ENCODE peak calls at places on chromosomes 7 and 10, in four cellular contexts. One of them, this sample, is unnamed.

GRCh38 chr10:60138026-60138425 is 231.7 kb upstream of the CCDC6 start:
- DNase-seq in esophagus squamous epithelium: no peak
- DNase-seq in fibroblast of lung: no peak
- DNase-seq in MM.1S: no peak
- DNase-seq in this sample: no peak

GRCh38 chr10:74165530-74165901 is 14.5 kb downstream of the ADK start:
- DNase-seq in esophagus squamous epithelium: no peak
- DNase-seq in MM.1S: no peak
- DNase-seq in fibroblast of lung: peak; percentile 33
- DNase-seq in this sample: peak; percentile 35

GRCh38 chr10:117617664-117618063 is 75.1 kb downstream of the EMX2 start:
- DNase-seq in esophagus squamous epithelium: no peak
- DNase-seq in fibroblast of lung: no peak
- DNase-seq in MM.1S: no peak
- DNase-seq in this sample: no peak

GRCh38 chr10:69130251-69130650 is 6.3 kb downstream of the VPS26A start:
- DNase-seq in fibroblast of lung: peak; percentile 48
- DNase-seq in MM.1S: no peak
- DNase-seq in esophagus squamous epithelium: no peak
- DNase-seq in this sample: no peak

GRCh38 chr7:104848386-104848990 is 165.5 kb upstream of the KMT2E start:
- DNase-seq in fibroblast of lung: peak; percentile 17
- DNase-seq in MM.1S: peak; percentile 31
- DNase-seq in esophagus squamous epithelium: no peak
- DNase-seq in this sample: peak; percentile 42

GRCh38 chr10:79475877-79476276 is 30.5 kb upstream of the ZCCHC24 start:
- DNase-seq in esophagus squamous epithelium: no peak
- DNase-seq in MM.1S: no peak
- DNase-seq in fibroblast of lung: no peak
- DNase-seq in this sample: peak; percentile 57

GRCh38 chr7:24820730-24821044 is 63.4 kb upstream of the GSDME start:
- DNase-seq in MM.1S: no peak
- DNase-seq in esophagus squamous epithelium: no peak
- DNase-seq in fibroblast of lung: no peak
- DNase-seq in this sample: no peak

GRCh38 chr7:122532406-122533269 is 166.3 kb downstream of the RNF133 start:
- DNase-seq in fibroblast of lung: no peak
- DNase-seq in esophagus squamous epithelium: no peak
- DNase-seq in MM.1S: peak; percentile 61
- DNase-seq in this sample: peak; percentile 13

GRCh38 chr7:74502216-74502891 is 48.6 kb downstream of the GTF2IRD1 start:
- DNase-seq in MM.1S: no peak
- DNase-seq in fibroblast of lung: peak; percentile 50
- DNase-seq in esophagus squamous epithelium: no peak
- DNase-seq in this sample: peak; percentile 45

GRCh38 chr7:90727412-90727811 is 131.3 kb downstream of the CDK14 start:
- DNase-seq in fibroblast of lung: no peak
- DNase-seq in MM.1S: no peak
- DNase-seq in esophagus squamous epithelium: no peak
- DNase-seq in this sample: no peak

GRCh38 chr10:117298219-117298618 is 57.3 kb downstream of the SLC18A2 start:
- DNase-seq in fibroblast of lung: no peak
- DNase-seq in esophagus squamous epithelium: no peak
- DNase-seq in MM.1S: no peak
- DNase-seq in this sample: no peak

GRCh38 chr10:24132741-24133140 is 76.2 kb upstream of the KIAA1217 start:
- DNase-seq in fibroblast of lung: peak; percentile 46
- DNase-seq in MM.1S: no peak
- DNase-seq in esophagus squamous epithelium: no peak
- DNase-seq in this sample: peak; percentile 60

GRCh38 chr7:92735707-92736106 is 100.7 kb downstream of the CDK6 start:
- DNase-seq in esophagus squamous epithelium: no peak
- DNase-seq in fibroblast of lung: peak; percentile 83
- DNase-seq in MM.1S: no peak
- DNase-seq in this sample: no peak

GRCh38 chr7:139576179-139576973 is 52.9 kb downstream of the CLEC2L start:
- DNase-seq in fibroblast of lung: no peak
- DNase-seq in MM.1S: no peak
- DNase-seq in esophagus squamous epithelium: no peak
- DNase-seq in this sample: no peak

GRCh38 chr7:107469836-107470416 is at the start of gene GPR22:
- DNase-seq in esophagus squamous epithelium: no peak
- DNase-seq in fibroblast of lung: no peak
- DNase-seq in MM.1S: no peak
- DNase-seq in this sample: no peak

GRCh38 chr10:102537367-102537766 is 33.6 kb downstream of the SUFU start:
- DNase-seq in esophagus squamous epithelium: no peak
- DNase-seq in fibroblast of lung: no peak
- DNase-seq in MM.1S: no peak
- DNase-seq in this sample: no peak

GRCh38 chr7:98856021-98856422 is 13.8 kb downstream of the TMEM130 start:
- DNase-seq in fibroblast of lung: peak; percentile 56
- DNase-seq in esophagus squamous epithelium: no peak
- DNase-seq in MM.1S: no peak
- DNase-seq in this sample: peak; percentile 36

GRCh38 chr7:114973147-114973546 is 51.3 kb downstream of the MDFIC start:
- DNase-seq in MM.1S: no peak
- DNase-seq in fibroblast of lung: peak; percentile 66
- DNase-seq in esophagus squamous epithelium: no peak
- DNase-seq in this sample: no peak

GRCh38 chr10:71383972-71384687 is 12.6 kb upstream of the CDH23 start:
- DNase-seq in MM.1S: peak; percentile 50
- DNase-seq in esophagus squamous epithelium: no peak
- DNase-seq in fibroblast of lung: peak; percentile 10
- DNase-seq in this sample: peak; percentile 52

GRCh38 chr7:128697301-128697905 is 25.3 kb downstream of the GARIN1A start:
- DNase-seq in fibroblast of lung: peak; percentile 73
- DNase-seq in esophagus squamous epithelium: peak; percentile 17
- DNase-seq in MM.1S: no peak
- DNase-seq in this sample: peak; percentile 75

GRCh38 chr7:135980665-135981180 is 3.6 kb upstream of the MTPN start:
- DNase-seq in esophagus squamous epithelium: peak; percentile 14
- DNase-seq in fibroblast of lung: peak; percentile 85
- DNase-seq in MM.1S: peak; percentile 97
- DNase-seq in this sample: peak; percentile 80

GRCh38 chr10:42962120-42962901 is 114.6 kb upstream of the RET start:
- DNase-seq in MM.1S: no peak
- DNase-seq in esophagus squamous epithelium: no peak
- DNase-seq in fibroblast of lung: no peak
- DNase-seq in this sample: no peak

GRCh38 chr10:13613519-13613918 is 26.8 kb downstream of the PRPF18 start:
- DNase-seq in fibroblast of lung: peak; percentile 53
- DNase-seq in MM.1S: no peak
- DNase-seq in esophagus squamous epithelium: no peak
- DNase-seq in this sample: peak; percentile 44
- TF ChIP-seq CTCF in fibroblast of lung: peak; percentile 60
- TF ChIP-seq CTCF in MM.1S: no peak
- TF ChIP-seq CTCF in esophagus squamous epithelium: no peak
- TF ChIP-seq CTCF in this sample: peak; percentile 42

GRCh38 chr7:142961973-142962913 is at the start of gene KEL:
- DNase-seq in MM.1S: no peak
- DNase-seq in esophagus squamous epithelium: no peak
- DNase-seq in fibroblast of lung: no peak
- DNase-seq in this sample: no peak
- H3K4me3 ChIP-seq in MM.1S: no peak within 1 kb of the TSS
- H3K4me3 ChIP-seq in esophagus squamous epithelium: no peak within 1 kb of the TSS
- H3K4me3 ChIP-seq in fibroblast of lung: no peak within 1 kb of the TSS
- H3K4me3 ChIP-seq in this sample: no peak within 1 kb of the TSS

DNA sequence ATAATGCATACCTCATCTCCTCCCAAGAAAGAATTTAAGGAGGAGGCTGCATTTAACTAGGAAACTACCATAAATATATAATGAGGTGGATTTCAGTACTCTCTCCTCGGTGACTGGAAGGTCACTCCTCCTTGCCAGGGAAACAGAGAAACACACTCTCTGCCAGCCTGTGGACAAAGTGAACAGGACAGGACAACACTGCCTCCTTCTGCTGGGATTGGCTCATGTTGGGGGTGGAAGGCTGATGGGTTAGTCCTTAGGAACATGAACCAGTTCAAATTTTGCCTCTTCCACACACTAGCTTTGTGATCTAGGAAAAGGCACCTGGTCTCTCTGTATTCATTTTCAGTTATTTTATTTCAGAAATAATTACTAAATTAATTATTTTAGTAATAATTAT is 50.6 kb upstream of the STEAP4 start:
- DNase-seq in esophagus squamous epithelium: no peak
- DNase-seq in fibroblast of lung: peak; percentile 11
- DNase-seq in MM.1S: no peak
- DNase-seq in this sample: peak; percentile 77
- TF ChIP-seq CTCF in esophagus squamous epithelium: no peak
- TF ChIP-seq CTCF in fibroblast of lung: peak; percentile 15
- TF ChIP-seq CTCF in MM.1S: no peak
- TF ChIP-seq CTCF in this sample: peak; percentile 62

DNA sequence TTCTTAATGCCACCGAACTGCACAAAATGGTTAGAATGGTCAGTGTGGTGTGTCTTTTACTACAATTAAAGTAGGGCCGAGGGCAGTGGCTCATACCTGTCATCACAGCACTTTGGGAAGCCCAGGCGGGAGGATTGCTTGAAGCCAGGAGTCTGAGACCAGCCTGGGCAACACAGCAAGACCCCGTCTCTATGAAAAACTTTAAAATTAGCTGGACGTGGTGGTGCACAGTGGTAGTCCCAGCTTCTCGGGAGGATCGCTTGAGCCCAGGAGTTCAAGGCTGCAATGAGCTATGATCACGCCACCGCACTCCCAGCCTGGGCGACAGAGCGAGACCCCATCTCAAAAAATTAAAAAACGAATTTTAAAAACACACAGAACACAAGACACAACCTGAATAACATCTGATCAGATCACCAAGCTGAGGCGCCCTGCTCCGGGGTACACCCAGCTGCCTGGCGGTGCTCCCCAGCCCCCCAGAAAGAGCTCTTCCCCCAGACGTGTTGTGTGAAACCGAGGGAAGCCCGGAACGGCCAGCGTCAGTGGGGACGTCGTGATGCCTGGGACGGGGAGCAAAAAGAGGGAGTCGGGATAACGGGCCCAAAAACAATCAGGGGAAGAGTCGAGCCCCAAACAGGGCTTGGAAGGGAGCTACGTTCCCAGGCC is 80.6 kb upstream of the PDGFA start:
- DNase-seq in MM.1S: no peak
- DNase-seq in fibroblast of lung: no peak
- DNase-seq in esophagus squamous epithelium: no peak
- DNase-seq in this sample: no peak
- H3K4me3 ChIP-seq in MM.1S: no peak overlapping the region
- H3K4me3 ChIP-seq in fibroblast of lung: no peak overlapping the region
- H3K4me3 ChIP-seq in esophagus squamous epithelium: no peak overlapping the region
- H3K4me3 ChIP-seq in this sample: no peak overlapping the region

GRCh38 chr7:54546081-54546985 is 4.2 kb downstream of the VSTM2A start:
- DNase-seq in fibroblast of lung: no peak
- DNase-seq in MM.1S: peak; percentile 77
- DNase-seq in esophagus squamous epithelium: no peak
- DNase-seq in this sample: peak; percentile 28
- TF ChIP-seq CTCF in fibroblast of lung: no peak
- TF ChIP-seq CTCF in MM.1S: peak; percentile 48
- TF ChIP-seq CTCF in esophagus squamous epithelium: no peak
- TF ChIP-seq CTCF in this sample: peak; percentile 8

GRCh38 chr7:157399086-157399687 is 62.4 kb downstream of the DNAJB6 start:
- DNase-seq in esophagus squamous epithelium: no peak
- DNase-seq in MM.1S: no peak
- DNase-seq in fibroblast of lung: no peak
- DNase-seq in this sample: no peak

GRCh38 chr7:157400171-157400860 is 63.5 kb downstream of the DNAJB6 start:
- DNase-seq in fibroblast of lung: no peak
- DNase-seq in MM.1S: no peak
- DNase-seq in esophagus squamous epithelium: no peak
- DNase-seq in this sample: no peak

GRCh38 chr7:157396316-157397035 is 59.7 kb downstream of the DNAJB6 start:
- DNase-seq in MM.1S: no peak
- DNase-seq in fibroblast of lung: no peak
- DNase-seq in esophagus squamous epithelium: no peak
- DNase-seq in this sample: no peak

GRCh38 chr7:157397036-157397720 is 60.4 kb downstream of the DNAJB6 start:
- DNase-seq in esophagus squamous epithelium: no peak
- DNase-seq in MM.1S: no peak
- DNase-seq in fibroblast of lung: no peak
- DNase-seq in this sample: no peak

GRCh38 chr7:157397751-157398691 is 61.2 kb downstream of the DNAJB6 start:
- DNase-seq in fibroblast of lung: peak; percentile 71
- DNase-seq in MM.1S: no peak
- DNase-seq in esophagus squamous epithelium: no peak
- DNase-seq in this sample: peak; percentile 57
- H3K4me3 ChIP-seq in fibroblast of lung: peak overlapping the region; percentile 6
- H3K4me3 ChIP-seq in MM.1S: no peak overlapping the region
- H3K4me3 ChIP-seq in esophagus squamous epithelium: peak overlapping the region; percentile 18
- H3K4me3 ChIP-seq in this sample: no peak overlapping the region

GRCh38 chr7:37831214-37831613 is 17.2 kb upstream of the NME8 start:
- DNase-seq in fibroblast of lung: no peak
- DNase-seq in esophagus squamous epithelium: no peak
- DNase-seq in MM.1S: no peak
- DNase-seq in this sample: no peak

GRCh38 chr7:37832194-37832593 is 16.2 kb upstream of the NME8 start:
- DNase-seq in esophagus squamous epithelium: no peak
- DNase-seq in fibroblast of lung: peak; percentile 2
- DNase-seq in MM.1S: no peak
- DNase-seq in this sample: peak; percentile 40

GRCh38 chr7:37833107-37833817 is 15.1 kb upstream of the NME8 start:
- DNase-seq in fibroblast of lung: peak; percentile 24
- DNase-seq in esophagus squamous epithelium: no peak
- DNase-seq in MM.1S: peak; percentile 68
- DNase-seq in this sample: peak; percentile 63

DNA sequence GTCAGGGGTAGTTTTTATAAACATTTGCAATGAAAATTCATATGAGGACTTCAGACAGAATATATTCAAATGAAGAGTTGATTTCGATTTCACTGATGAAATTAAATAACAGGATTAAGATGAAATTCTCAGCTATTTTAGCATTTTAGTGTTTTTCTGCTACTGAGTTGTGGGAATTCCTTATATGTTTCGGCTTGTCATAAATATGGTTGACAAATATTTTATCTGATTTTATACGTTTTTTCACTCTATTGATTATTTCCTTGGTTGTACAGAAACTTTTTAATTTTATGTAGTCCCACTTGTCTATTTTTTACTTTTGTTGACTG is 14.6 kb upstream of the NME8 start:
- DNase-seq in fibroblast of lung: no peak
- DNase-seq in MM.1S: no peak
- DNase-seq in esophagus squamous epithelium: no peak
- DNase-seq in this sample: no peak
- TF ChIP-seq CTCF in fibroblast of lung: no peak
- TF ChIP-seq CTCF in MM.1S: no peak
- TF ChIP-seq CTCF in esophagus squamous epithelium: no peak
- TF ChIP-seq CTCF in this sample: no peak

DNA sequence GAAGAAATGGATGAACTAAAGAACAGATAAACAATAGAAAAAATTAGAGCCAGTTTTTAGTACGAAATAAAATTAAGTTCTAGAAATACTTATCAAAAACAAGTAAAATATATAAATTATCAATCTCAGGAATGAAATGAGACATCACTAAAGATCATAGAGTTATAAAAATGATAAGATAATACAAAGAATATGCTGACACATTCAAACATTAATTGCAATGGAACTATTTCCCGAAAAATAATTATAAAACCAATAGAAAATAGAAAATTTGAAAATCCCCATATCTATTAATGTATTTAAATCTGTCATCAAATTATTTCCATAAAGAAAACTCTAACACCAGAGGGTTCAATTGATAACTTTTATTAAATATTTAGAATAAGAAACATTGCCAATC is 458.1 kb upstream of the MBL2 start:
- DNase-seq in esophagus squamous epithelium: no peak
- DNase-seq in fibroblast of lung: no peak
- DNase-seq in MM.1S: no peak
- DNase-seq in this sample: no peak
- H3K4me3 ChIP-seq in esophagus squamous epithelium: no peak overlapping the region
- H3K4me3 ChIP-seq in fibroblast of lung: no peak overlapping the region
- H3K4me3 ChIP-seq in MM.1S: no peak overlapping the region
- H3K4me3 ChIP-seq in this sample: no peak overlapping the region